ENCODE peak calls at places on chromosomes 11 and 22, in nine cellular contexts. R is HAP-1; B is fibroblast of pulmonary artery; T is fibroblast of villous mesenchyme; Q is AG04450; Y is mucosa of descending colon; N is GM18507; V is activated CD4-positive, alpha-beta T cell treated with anti-CD3 and anti-CD28 coated beads for 1 hour; G is AG04449. C is an unnamed sample.

GRCh38 chr22:23774922-23775436 is 2.3 kb downstream of the MMP11 start:
- DNase-seq in R (no peak), N (no peak), V (no peak), G (no peak), T (peak), Y (no peak), Q (no peak), B (peak), C (peak)

GRCh38 chr11:46260161-46260560 is 17.3 kb upstream of the CREB3L1 start:
- DNase-seq in Q (no peak), Y (no peak), G (no peak), T (no peak), V (no peak), R (no peak), N (no peak), B (no peak), C (no peak)

GRCh38 chr11:65078151-65078550 is 5.7 kb downstream of the CDCA5 start:
- DNase-seq in G (no peak), Q (no peak), T (peak), N (no peak), B (peak), Y (peak), R (no peak), V (peak), C (peak)

GRCh38 chr22:43136255-43136654 is 6.9 kb downstream of the MCAT start:
- DNase-seq in G (no peak), T (peak), B (peak), R (peak), Y (peak), Q (no peak), V (no peak), N (no peak), C (peak)

GRCh38 chr11:104259121-104259610 is 95.2 kb upstream of the PDGFD start:
- DNase-seq in Q (no peak), B (no peak), T (no peak), R (no peak), Y (no peak), G (no peak), V (no peak), N (no peak), C (no peak)

GRCh38 chr22:19957445-19957844 is 15.8 kb upstream of the TXNRD2 start:
- DNase-seq in G (no peak), T (no peak), Q (no peak), R (no peak), B (no peak), Y (peak), V (no peak), N (no peak), C (no peak)

GRCh38 chr22:35230839-35231584 is 26.3 kb upstream of the HMGXB4 start:
- DNase-seq in V (no peak), R (no peak), Q (no peak), T (no peak), Y (peak), N (no peak), B (no peak), G (no peak), C (no peak)

GRCh38 chr11:15258433-15259350 is 144.0 kb downstream of the INSC start:
- DNase-seq in Y (no peak), N (peak), R (peak), Q (no peak), T (peak), B (peak), G (no peak), V (no peak), C (peak)

GRCh38 chr11:65743928-65744698 is 23.5 kb upstream of the RNASEH2C start:
- DNase-seq in Q (no peak), Y (peak), B (peak), G (no peak), R (no peak), T (peak), V (no peak), N (no peak), C (peak)

GRCh38 chr11:8963569-8964323 is 496 bp downstream of the TMEM9B start:
- DNase-seq in T (no peak), G (no peak), N (peak), B (peak), Y (peak), R (peak), Q (no peak), V (peak), C (no peak)

GRCh38 chr22:37892566-37893338 is 13.3 kb upstream of the MICALL1 start:
- DNase-seq in Q (no peak), Y (no peak), T (no peak), R (no peak), V (no peak), G (no peak), B (peak), N (no peak), C (no peak)

GRCh38 chr11:113839842-113840241 is 35.5 kb downstream of the USP28 start:
- DNase-seq in B (no peak), G (no peak), T (no peak), N (peak), Y (no peak), R (no peak), V (no peak), Q (no peak), C (no peak)

GRCh38 chr11:62854825-62855570 is 15.6 kb upstream of the WDR74 start:
- DNase-seq in Y (no peak), B (peak), N (no peak), V (no peak), T (peak), R (no peak), Q (no peak), G (no peak), C (no peak)

GRCh38 chr11:32434387-32435151 is 770 bp downstream of the WT1 start:
- DNase-seq in B (peak), R (peak), G (no peak), N (no peak), T (no peak), Y (no peak), V (no peak), Q (no peak), C (no peak)

GRCh38 chr11:126703661-126704060 is 296.9 kb downstream of the KIRREL3 start:
- DNase-seq in Y (no peak), N (no peak), R (no peak), G (no peak), Q (no peak), B (no peak), V (no peak), T (no peak), C (no peak)